ENCODE peak calls at places on chromosomes 12 and 14, in four cellular contexts. P is sigmoid colon, S is transverse colon, O is stomach. N is an unnamed sample.

GRCh38 chr14:60652674-60653387 is 3.6 kb upstream of the SIX1 start:
- DNase-seq in P (no peak), S (no peak), O (no peak), N (no peak)

GRCh38 chr14:92397140-92397815 is 74.3 kb downstream of the SLC24A4 start:
- DNase-seq in S (no peak), O (no peak), P (no peak), N (no peak)

GRCh38 chr12:8860165-8860961 is 37.9 kb downstream of the A2ML1 start:
- DNase-seq in P (no peak), O (peak), S (peak), N (no peak)

GRCh38 chr12:2856901-2857495 is at the start of gene TEX52:
- DNase-seq in S (no peak), P (no peak), O (no peak), N (no peak)

GRCh38 chr14:32495435-32495734 is 166.3 kb downstream of the AKAP6 start:
- DNase-seq in S (no peak), O (no peak), P (no peak), N (no peak)

GRCh38 chr14:91358654-91359210 is 58.9 kb downstream of the CCDC88C start:
- DNase-seq in P (no peak), O (no peak), S (no peak), N (no peak)

GRCh38 chr12:112381421-112381897 is 772 bp downstream of the HECTD4 start:
- DNase-seq in S (peak), O (peak), P (no peak), N (no peak)

GRCh38 chr14:50425816-50426215 is 29.1 kb upstream of the CDKL1 start:
- DNase-seq in P (no peak), O (no peak), S (no peak), N (no peak)

GRCh38 chr12:32502693-32503510 is 103.5 kb downstream of the FGD4 start:
- DNase-seq in O (no peak), P (no peak), S (no peak), N (no peak)

GRCh38 chr12:46387697-46388096 is 15.1 kb upstream of the SLC38A2 start:
- DNase-seq in O (no peak), P (no peak), S (peak), N (no peak)

GRCh38 chr12:10366875-10367274 is 23.0 kb downstream of the KLRK1 start:
- DNase-seq in P (no peak), O (no peak), S (no peak), N (no peak)

GRCh38 chr12:31518680-31519227 is 72.2 kb downstream of the DENND5B start:
- DNase-seq in O (no peak), S (peak), P (no peak), N (no peak)

GRCh38 chr14:32370720-32371119 is 41.6 kb downstream of the AKAP6 start:
- DNase-seq in S (no peak), P (no peak), O (no peak), N (no peak)

GRCh38 chr12:64580681-64581080 is 29.6 kb upstream of the RASSF3 start:
- DNase-seq in P (peak), S (no peak), O (no peak), N (no peak)

GRCh38 chr12:122076743-122077495 is 1.6 kb upstream of the MLXIP start:
- DNase-seq in P (no peak), S (peak), O (no peak), N (no peak)

GRCh38 chr12:95224202-95225170 is 6.9 kb downstream of the VEZT start:
- DNase-seq in S (no peak), O (no peak), P (no peak), N (no peak)

GRCh38 chr12:11672361-11672760 is 22.9 kb downstream of the ETV6 start:
- DNase-seq in O (no peak), S (no peak), P (no peak), N (no peak)

GRCh38 chr12:3777206-3777809 is 24.4 kb upstream of the CRACR2A start:
- DNase-seq in P (no peak), S (no peak), O (no peak), N (no peak)

DNA sequence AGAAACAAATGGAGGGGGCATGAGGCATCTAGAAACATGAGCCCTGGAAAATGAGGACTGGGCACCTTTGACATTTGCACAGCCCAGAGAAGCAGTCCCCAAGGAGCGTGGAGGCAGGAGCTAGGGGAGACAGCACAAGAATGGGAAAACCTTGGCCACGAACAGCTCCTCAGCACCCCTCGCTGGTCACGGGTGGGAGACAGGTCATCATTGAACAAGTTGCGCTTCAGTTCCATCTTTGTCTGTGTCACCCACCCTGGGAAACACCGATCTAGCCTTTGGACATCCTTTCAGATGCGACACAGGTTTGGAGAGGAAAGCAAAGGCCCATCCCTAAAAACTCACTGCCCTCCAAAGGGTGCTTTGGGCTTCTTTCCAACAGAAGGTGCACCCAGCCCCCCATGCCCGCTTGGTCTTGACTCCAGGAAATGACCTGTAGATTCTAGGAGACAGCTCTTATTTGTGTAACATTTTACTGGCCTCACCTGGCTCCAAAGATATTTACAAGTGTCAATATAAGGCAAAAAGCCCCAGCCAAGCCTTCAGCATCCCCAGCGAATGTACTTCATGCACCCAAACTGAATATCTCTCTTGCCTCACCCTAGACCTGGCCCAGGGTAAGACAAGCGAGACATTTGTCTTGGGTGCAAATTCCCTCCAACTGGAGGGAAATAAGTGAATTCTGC is 28.8 kb upstream of the CLMN start:
- DNase-seq in O (no peak), S (no peak), P (no peak), N (no peak)
- TF ChIP-seq CTCF in O (no peak), S (no peak), P (no peak), N (no peak)

GRCh38 chr12:17110316-17110715 is 504.4 kb upstream of the LMO3 start:
- DNase-seq in S (no peak), O (no peak), P (no peak), N (no peak)

DNA sequence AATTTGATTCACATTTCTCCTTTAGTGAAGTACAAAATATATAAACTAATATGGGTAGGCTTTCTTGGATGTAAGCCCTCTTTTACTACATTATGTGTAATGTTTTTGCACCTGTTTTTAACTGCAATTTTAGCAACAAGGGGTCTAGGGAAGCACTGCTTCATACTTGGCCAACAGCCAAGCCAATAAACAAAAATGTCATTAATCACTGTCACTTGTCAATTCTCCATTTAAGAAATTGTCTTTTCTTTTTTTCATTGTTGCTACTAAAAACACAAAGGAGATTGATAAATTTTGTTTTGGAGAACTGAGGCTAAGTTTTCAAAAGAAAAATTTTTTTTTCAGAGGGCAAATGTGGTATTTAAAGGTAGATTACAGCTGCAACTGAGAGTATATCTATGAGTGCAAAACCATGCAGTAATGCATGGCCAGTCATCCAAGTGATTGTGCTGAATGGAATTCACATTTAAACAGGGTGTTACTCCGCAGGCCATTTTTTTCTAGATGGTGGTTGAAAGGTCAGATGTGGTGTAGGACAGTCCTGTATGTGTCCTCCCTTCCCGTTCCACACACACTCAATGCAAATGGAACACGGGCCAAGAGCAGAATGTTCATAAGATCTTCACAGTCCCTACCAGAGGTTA is 503.0 kb upstream of the LMO3 start:
- DNase-seq in O (no peak), S (no peak), P (no peak), N (no peak)
- TF ChIP-seq EP300 in O (no peak), S (no peak), P (no peak), N (no peak)

GRCh38 chr14:103885509-103885932 is 38.1 kb upstream of the PPP1R13B start:
- DNase-seq in S (no peak), O (no peak), P (no peak), N (no peak)

GRCh38 chr14:103887170-103887501 is 39.8 kb upstream of the PPP1R13B start:
- DNase-seq in P (no peak), O (no peak), S (no peak), N (no peak)

GRCh38 chr14:103887557-103888115 is 40.3 kb upstream of the PPP1R13B start:
- DNase-seq in S (no peak), P (no peak), O (no peak), N (no peak)

GRCh38 chr14:103884854-103885253 is 37.5 kb upstream of the PPP1R13B start:
- DNase-seq in S (no peak), O (no peak), P (no peak), N (no peak)

GRCh38 chr14:103886304-103887169 is 39.2 kb upstream of the PPP1R13B start:
- DNase-seq in P (no peak), S (no peak), O (no peak), N (no peak)
- TF ChIP-seq CTCF in P (no peak), S (no peak), O (no peak), N (no peak)

GRCh38 chr12:101277443-101277842 is 2.5 kb upstream of the UTP20 start:
- DNase-seq in P (no peak), O (no peak), S (no peak), N (no peak)

GRCh38 chr12:101276433-101276832 is 3.5 kb upstream of the UTP20 start:
- DNase-seq in O (no peak), P (no peak), S (no peak), N (no peak)

DNA sequence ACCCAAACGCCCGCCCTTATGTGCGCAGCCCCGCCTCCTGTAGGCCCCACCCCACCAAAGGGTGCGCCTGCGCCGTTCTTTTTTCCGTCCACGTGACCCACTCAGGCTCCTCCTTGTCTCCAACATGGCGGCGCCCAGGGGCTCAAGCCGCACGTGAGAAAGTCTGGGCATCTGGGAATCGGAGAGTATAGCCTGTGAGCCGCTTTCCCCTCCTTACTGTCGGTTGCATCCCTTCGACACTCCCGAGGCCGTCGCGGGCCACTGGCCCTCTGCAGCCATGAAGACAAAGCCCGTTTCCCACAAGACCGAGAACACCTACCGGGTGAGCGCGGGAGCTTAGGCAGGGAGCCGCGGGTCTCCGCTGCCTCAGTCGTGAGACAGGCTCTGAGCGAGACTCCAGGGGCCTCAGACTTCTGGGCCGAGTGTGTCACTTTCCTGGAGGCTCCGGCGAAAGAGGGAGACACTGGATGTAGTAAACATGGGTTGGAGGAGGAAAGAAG is at the start of gene UTP20:
- DNase-seq in P (peak), O (peak), S (peak), N (peak)
- TF ChIP-seq EP300 in P (no peak), O (no peak), S (no peak), N (no peak)

N was measured in esophagus muscularis mucosa.